ENCODE peak calls at places on chromosomes 13 and 19, in six cellular contexts. One of them, this sample, is unnamed.

GRCh38 chr13:21048901-21049655 is 12.3 kb downstream of the LATS2 start:
- DNase-seq in NCI-H2081: no peak
- DNase-seq in T-helper 9 cell: no peak
- DNase-seq in effector memory CD8-positive, alpha-beta T cell: no peak
- DNase-seq in A549: no peak
- DNase-seq in putamen: no peak
- DNase-seq in this sample: no peak

GRCh38 chr19:30911491-30911890 is 437.7 kb downstream of the TSHZ3 start:
- DNase-seq in A549: no peak
- DNase-seq in putamen: no peak
- DNase-seq in T-helper 9 cell: no peak
- DNase-seq in effector memory CD8-positive, alpha-beta T cell: no peak
- DNase-seq in NCI-H2081: no peak
- DNase-seq in this sample: no peak

GRCh38 chr19:18861235-18861634 is 29.5 kb downstream of the UPF1 start:
- DNase-seq in A549: no peak
- DNase-seq in NCI-H2081: no peak
- DNase-seq in T-helper 9 cell: no peak
- DNase-seq in effector memory CD8-positive, alpha-beta T cell: no peak
- DNase-seq in putamen: no peak
- DNase-seq in this sample: no peak

GRCh38 chr19:6373813-6374108 is 1.2 kb downstream of the ALKBH7 start:
- DNase-seq in A549: no peak
- DNase-seq in T-helper 9 cell: no peak
- DNase-seq in putamen: no peak
- DNase-seq in NCI-H2081: no peak
- DNase-seq in effector memory CD8-positive, alpha-beta T cell: no peak
- DNase-seq in this sample: no peak

GRCh38 chr13:95571941-95572340 is 19.4 kb downstream of the CLDN10 start:
- DNase-seq in T-helper 9 cell: no peak
- DNase-seq in A549: no peak
- DNase-seq in effector memory CD8-positive, alpha-beta T cell: no peak
- DNase-seq in NCI-H2081: peak; percentile 49
- DNase-seq in putamen: no peak
- DNase-seq in this sample: no peak

GRCh38 chr19:2507109-2507508 is 31.2 kb downstream of the GADD45B start:
- DNase-seq in A549: peak; percentile 52
- DNase-seq in putamen: no peak
- DNase-seq in effector memory CD8-positive, alpha-beta T cell: peak; percentile 16
- DNase-seq in NCI-H2081: peak; percentile 94
- DNase-seq in T-helper 9 cell: no peak
- DNase-seq in this sample: no peak

GRCh38 chr19:31110331-31110730 is 238.9 kb downstream of the TSHZ3 start:
- DNase-seq in T-helper 9 cell: no peak
- DNase-seq in NCI-H2081: no peak
- DNase-seq in effector memory CD8-positive, alpha-beta T cell: peak; percentile 2
- DNase-seq in A549: no peak
- DNase-seq in putamen: no peak
- DNase-seq in this sample: no peak

GRCh38 chr13:90375851-90376250 is 971.6 kb upstream of the MIR17HG start:
- DNase-seq in A549: no peak
- DNase-seq in effector memory CD8-positive, alpha-beta T cell: no peak
- DNase-seq in NCI-H2081: no peak
- DNase-seq in T-helper 9 cell: no peak
- DNase-seq in putamen: no peak
- DNase-seq in this sample: no peak

GRCh38 chr19:29610574-29611271 is 4.6 kb downstream of the POP4 start:
- DNase-seq in T-helper 9 cell: peak; percentile 79
- DNase-seq in A549: peak; percentile 96
- DNase-seq in effector memory CD8-positive, alpha-beta T cell: peak; percentile 88
- DNase-seq in putamen: peak; percentile 73
- DNase-seq in NCI-H2081: peak; percentile 52
- DNase-seq in this sample: peak; percentile 85

GRCh38 chr19:42323852-42324654 is 1.4 kb upstream of the MEGF8 start:
- DNase-seq in putamen: no peak
- DNase-seq in NCI-H2081: no peak
- DNase-seq in A549: no peak
- DNase-seq in T-helper 9 cell: peak; percentile 13
- DNase-seq in effector memory CD8-positive, alpha-beta T cell: no peak
- DNase-seq in this sample: no peak

GRCh38 chr13:73075546-73075945 is 16.7 kb downstream of the KLF5 start:
- DNase-seq in putamen: no peak
- DNase-seq in NCI-H2081: no peak
- DNase-seq in T-helper 9 cell: no peak
- DNase-seq in A549: no peak
- DNase-seq in effector memory CD8-positive, alpha-beta T cell: no peak
- DNase-seq in this sample: no peak

GRCh38 chr13:28347456-28348371 is 147.2 kb downstream of the FLT1 start:
- DNase-seq in effector memory CD8-positive, alpha-beta T cell: no peak
- DNase-seq in NCI-H2081: no peak
- DNase-seq in T-helper 9 cell: no peak
- DNase-seq in putamen: no peak
- DNase-seq in A549: no peak
- DNase-seq in this sample: no peak

GRCh38 chr19:39946532-39946931 is 12.1 kb upstream of the FCGBP start:
- DNase-seq in A549: no peak
- DNase-seq in putamen: no peak
- DNase-seq in T-helper 9 cell: no peak
- DNase-seq in effector memory CD8-positive, alpha-beta T cell: no peak
- DNase-seq in NCI-H2081: no peak
- DNase-seq in this sample: no peak

GRCh38 chr19:32012206-32012605 is 333.2 kb upstream of the ZNF507 start:
- DNase-seq in putamen: no peak
- DNase-seq in effector memory CD8-positive, alpha-beta T cell: no peak
- DNase-seq in T-helper 9 cell: no peak
- DNase-seq in A549: no peak
- DNase-seq in NCI-H2081: no peak
- DNase-seq in this sample: no peak

GRCh38 chr13:37448072-37448471 is 150.5 kb downstream of the POSTN start:
- DNase-seq in effector memory CD8-positive, alpha-beta T cell: no peak
- DNase-seq in A549: no peak
- DNase-seq in T-helper 9 cell: no peak
- DNase-seq in putamen: no peak
- DNase-seq in NCI-H2081: no peak
- DNase-seq in this sample: no peak

GRCh38 chr13:30998548-30999140 is 66.2 kb downstream of the TEX26 start:
- DNase-seq in T-helper 9 cell: no peak
- DNase-seq in effector memory CD8-positive, alpha-beta T cell: no peak
- DNase-seq in putamen: peak; percentile 39
- DNase-seq in NCI-H2081: peak; percentile 19
- DNase-seq in A549: no peak
- DNase-seq in this sample: no peak

GRCh38 chr19:55836340-55836739 is at the start of gene NLRP4:
- DNase-seq in effector memory CD8-positive, alpha-beta T cell: no peak
- DNase-seq in putamen: no peak
- DNase-seq in A549: no peak
- DNase-seq in NCI-H2081: no peak
- DNase-seq in T-helper 9 cell: no peak
- DNase-seq in this sample: no peak

GRCh38 chr19:2047449-2048103 is 3.5 kb downstream of the MKNK2 start:
- DNase-seq in A549: peak; percentile 53
- DNase-seq in NCI-H2081: no peak
- DNase-seq in putamen: no peak
- DNase-seq in effector memory CD8-positive, alpha-beta T cell: no peak
- DNase-seq in T-helper 9 cell: peak; percentile 41
- DNase-seq in this sample: no peak

GRCh38 chr19:15124572-15125231 is 17.5 kb downstream of the SYDE1 start:
- DNase-seq in putamen: no peak
- DNase-seq in NCI-H2081: no peak
- DNase-seq in A549: no peak
- DNase-seq in T-helper 9 cell: no peak
- DNase-seq in effector memory CD8-positive, alpha-beta T cell: no peak
- DNase-seq in this sample: no peak

GRCh38 chr13:28268800-28269223 is 130.5 kb downstream of the PAN3 start:
- DNase-seq in effector memory CD8-positive, alpha-beta T cell: no peak
- DNase-seq in T-helper 9 cell: no peak
- DNase-seq in NCI-H2081: no peak
- DNase-seq in A549: no peak
- DNase-seq in putamen: no peak
- DNase-seq in this sample: no peak

GRCh38 chr19:34432797-34433196 is 4.6 kb downstream of the UBA2 start:
- DNase-seq in effector memory CD8-positive, alpha-beta T cell: no peak
- DNase-seq in putamen: no peak
- DNase-seq in NCI-H2081: no peak
- DNase-seq in A549: no peak
- DNase-seq in T-helper 9 cell: no peak
- DNase-seq in this sample: no peak

GRCh38 chr19:10936661-10937084 is 8.1 kb downstream of the TIMM29 start:
- DNase-seq in NCI-H2081: peak; percentile 83
- DNase-seq in A549: peak; percentile 56
- DNase-seq in T-helper 9 cell: peak; percentile 9
- DNase-seq in putamen: no peak
- DNase-seq in effector memory CD8-positive, alpha-beta T cell: peak; percentile 51
- DNase-seq in this sample: no peak

GRCh38 chr19:18496980-18497256 is 25.0 kb downstream of the ELL start:
- DNase-seq in NCI-H2081: no peak
- DNase-seq in A549: no peak
- DNase-seq in putamen: no peak
- DNase-seq in effector memory CD8-positive, alpha-beta T cell: no peak
- DNase-seq in T-helper 9 cell: no peak
- DNase-seq in this sample: no peak

GRCh38 chr13:30355405-30355741 is 48.0 kb upstream of the KATNAL1 start:
- DNase-seq in putamen: no peak
- DNase-seq in NCI-H2081: no peak
- DNase-seq in A549: no peak
- DNase-seq in effector memory CD8-positive, alpha-beta T cell: no peak
- DNase-seq in T-helper 9 cell: no peak
- DNase-seq in this sample: no peak

GRCh38 chr13:54953786-54954185 is 1925.2 kb downstream of the OLFM4 start:
- DNase-seq in effector memory CD8-positive, alpha-beta T cell: no peak
- DNase-seq in NCI-H2081: no peak
- DNase-seq in T-helper 9 cell: no peak
- DNase-seq in putamen: no peak
- DNase-seq in A549: no peak
- DNase-seq in this sample: no peak

This sample was measured in natural killer cell treated with Interleukin-12 subunit alpha and Interleukin-12 subunit beta and Interleukin-15 and Interleukin-18, amount 100 ng/mL, for 72 hours.